ENCODE peak calls at places on chromosomes 12 and 14, in four cellular contexts. R, O, L and I are unnamed samples.

GRCh38 chr14:74593241-74593985 is 18.6 kb downstream of the LTBP2 start:
- DNase-seq in R (no peak), L (no peak), O (peak), I (no peak)

GRCh38 chr12:47237751-47238211 is 158.0 kb upstream of the AMIGO2 start:
- DNase-seq in L (no peak), R (no peak), O (no peak), I (no peak)

GRCh38 chr14:58978336-58978735 is 210.1 kb upstream of the DAAM1 start:
- DNase-seq in L (peak), O (no peak), R (no peak), I (no peak)

GRCh38 chr12:109393437-109394345 is 46.0 kb downstream of the MYO1H start:
- DNase-seq in O (no peak), R (peak), L (no peak), I (peak)

GRCh38 chr14:80310950-80311349 is 99.6 kb upstream of the DIO2 start:
- DNase-seq in L (no peak), R (no peak), O (no peak), I (peak)

GRCh38 chr14:71243697-71244096 is 336.4 kb downstream of the PCNX1 start:
- DNase-seq in R (no peak), L (no peak), O (no peak), I (no peak)

GRCh38 chr12:81078469-81079196 is 754 bp downstream of the ACSS3 start:
- DNase-seq in O (peak), L (no peak), R (no peak), I (peak)

GRCh38 chr12:26116829-26117228 is 8.0 kb downstream of the BHLHE41 start:
- DNase-seq in O (no peak), L (no peak), R (no peak), I (no peak)

GRCh38 chr14:101333335-101334280 is 227.7 kb upstream of the DIO3 start:
- DNase-seq in L (no peak), R (no peak), O (no peak), I (no peak)

GRCh38 chr12:30847259-30847658 is 79.3 kb upstream of the TSPAN11 start:
- DNase-seq in L (no peak), O (no peak), R (no peak), I (peak)

GRCh38 chr14:23307687-23308644 is 1.3 kb downstream of the BCL2L2 start:
- DNase-seq in R (no peak), L (no peak), O (no peak), I (no peak)
- H3K4me3 ChIP-seq in R (peak), L (peak), O (peak), I (peak)

DNA sequence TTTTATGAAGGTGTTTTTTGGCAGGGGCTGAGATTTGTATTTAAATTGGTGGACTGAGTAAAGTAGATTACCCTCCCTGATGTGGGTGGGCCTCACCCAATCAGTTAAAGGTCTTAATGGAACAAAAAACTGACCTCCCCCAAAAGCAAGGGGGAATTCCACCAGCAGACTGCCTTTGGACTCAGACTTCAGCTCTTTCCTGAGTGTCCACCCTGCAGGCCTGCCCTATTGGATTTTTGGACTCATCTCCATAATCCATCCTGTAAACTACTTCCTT is 228.4 kb upstream of the CAND1 start:
- DNase-seq in R (no peak), O (no peak), L (no peak), I (no peak)
- H3K27ac ChIP-seq in R (no peak), O (no peak), L (no peak), I (no peak)

GRCh38 chr12:68631177-68631576 is 20.5 kb downstream of the RAP1B start:
- DNase-seq in R (no peak), O (no peak), L (no peak), I (no peak)

GRCh38 chr12:68632486-68632885 is 21.8 kb downstream of the RAP1B start:
- DNase-seq in R (no peak), O (no peak), L (no peak), I (no peak)

GRCh38 chr12:68630598-68630997 is 19.9 kb downstream of the RAP1B start:
- DNase-seq in R (no peak), L (no peak), O (no peak), I (no peak)

GRCh38 chr12:68636268-68636667 is 25.6 kb downstream of the RAP1B start:
- DNase-seq in L (no peak), R (no peak), O (no peak), I (peak)

DNA sequence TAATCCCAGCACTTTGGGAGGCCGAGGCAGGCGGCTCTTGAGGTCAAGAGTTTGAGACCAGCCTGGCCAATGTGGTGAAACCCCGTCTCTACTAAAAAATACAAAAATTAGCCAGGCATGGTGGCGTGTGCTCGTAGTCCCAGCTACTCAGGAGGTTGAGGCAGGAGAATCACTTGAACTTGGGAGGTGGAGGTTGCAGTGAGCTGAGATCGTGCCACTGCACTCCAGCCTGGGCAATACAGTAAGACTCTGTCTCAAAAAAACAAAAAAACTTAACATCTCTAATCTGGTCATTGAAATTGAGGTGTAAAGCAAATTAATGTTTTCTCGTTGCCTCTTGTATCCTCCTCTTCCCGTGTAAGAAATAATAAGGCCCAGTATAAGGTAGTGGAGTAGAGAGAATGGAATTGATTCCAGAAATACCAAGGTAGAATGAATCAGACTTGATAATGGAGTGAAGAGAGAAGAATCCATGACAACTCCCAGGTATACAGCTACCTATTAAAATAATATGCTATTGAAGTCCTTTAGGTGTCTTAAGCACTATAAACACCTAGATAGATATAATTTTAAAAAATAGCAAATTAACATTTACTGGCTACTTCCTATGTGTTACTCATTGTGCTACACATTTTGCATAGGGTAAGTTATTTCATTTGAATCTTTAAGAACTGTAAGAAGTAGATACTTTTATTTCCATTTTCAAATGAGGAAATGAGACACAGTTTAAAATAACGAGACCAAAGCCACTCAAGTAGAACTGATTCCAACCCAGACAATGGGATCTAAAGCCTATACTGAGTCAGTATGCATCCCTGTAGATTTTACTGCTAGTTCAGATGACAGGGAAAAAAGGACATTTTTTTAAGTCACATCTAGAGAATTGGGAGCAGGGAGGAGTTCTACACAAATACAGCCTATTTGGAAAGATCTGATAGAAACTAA is 23.2 kb downstream of the RAP1B start:
- DNase-seq in R (no peak), L (no peak), O (no peak), I (no peak)
- H3K4me3 ChIP-seq in R (no peak), L (no peak), O (no peak), I (no peak)

GRCh38 chr14:54728700-54729527 is 162.0 kb downstream of the SAMD4A start:
- DNase-seq in O (no peak), L (no peak), R (no peak), I (no peak)

GRCh38 chr14:54727929-54728328 is 161.0 kb downstream of the SAMD4A start:
- DNase-seq in R (no peak), L (no peak), O (no peak), I (no peak)

GRCh38 chr14:54735424-54735823 is 167.2 kb downstream of the GCH1 start:
- DNase-seq in L (no peak), R (no peak), O (no peak), I (no peak)

GRCh38 chr14:54725998-54726397 is 159.1 kb downstream of the SAMD4A start:
- DNase-seq in R (no peak), L (no peak), O (no peak), I (no peak)

DNA sequence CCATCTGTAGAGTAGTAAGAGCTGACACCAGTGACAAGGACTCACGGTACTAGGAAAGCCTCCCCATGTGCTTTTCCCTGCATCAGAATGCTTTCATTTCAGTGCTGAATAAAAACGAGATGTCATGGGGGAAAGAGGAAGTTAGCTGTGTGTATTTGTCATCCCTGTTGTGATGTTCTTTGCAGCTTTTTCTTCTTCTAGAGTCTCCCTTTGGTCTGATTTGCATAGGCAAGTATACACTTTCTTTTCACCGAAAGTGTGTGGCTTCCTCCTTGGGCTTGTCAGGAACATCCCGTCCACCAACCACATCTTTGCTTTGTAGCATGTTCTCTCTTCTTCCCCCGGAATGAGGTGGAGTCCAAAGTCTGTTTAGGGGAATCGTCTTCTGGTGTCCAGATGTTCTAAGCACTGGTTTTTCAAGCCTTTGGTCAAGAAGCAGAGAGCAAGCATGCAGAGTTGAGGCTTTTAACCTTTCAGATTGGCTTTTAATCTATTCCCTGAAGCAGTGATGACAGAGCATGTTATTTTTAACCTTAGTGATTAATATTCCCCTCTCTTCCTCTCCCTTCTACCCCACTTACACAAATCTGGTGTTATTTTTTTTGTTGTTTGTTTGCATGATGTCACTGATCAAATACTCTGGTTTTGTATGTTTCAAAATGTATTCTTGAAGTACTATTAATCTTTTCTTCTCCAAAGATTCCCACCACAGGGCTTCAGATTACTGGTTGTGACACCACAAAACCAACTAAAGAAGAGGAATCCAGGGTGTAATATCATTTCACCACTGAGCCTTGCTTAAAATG is 163.4 kb downstream of the SAMD4A start:
- DNase-seq in L (no peak), R (no peak), O (no peak), I (no peak)
- H3K27ac ChIP-seq in L (peak), R (no peak), O (peak), I (no peak)

GRCh38 chr12:6122211-6122610 is 2.3 kb downstream of the VWF start:
- DNase-seq in L (no peak), R (no peak), O (no peak), I (no peak)

GRCh38 chr12:6120796-6121473 is 3.5 kb downstream of the VWF start:
- DNase-seq in O (no peak), R (no peak), L (no peak), I (no peak)

GRCh38 chr12:6123258-6123657 is 1.2 kb downstream of the VWF start:
- DNase-seq in O (no peak), R (no peak), L (no peak), I (no peak)

GRCh38 chr12:6118891-6119568 is 5.4 kb downstream of the VWF start:
- DNase-seq in O (no peak), R (no peak), L (no peak), I (no peak)

DNA sequence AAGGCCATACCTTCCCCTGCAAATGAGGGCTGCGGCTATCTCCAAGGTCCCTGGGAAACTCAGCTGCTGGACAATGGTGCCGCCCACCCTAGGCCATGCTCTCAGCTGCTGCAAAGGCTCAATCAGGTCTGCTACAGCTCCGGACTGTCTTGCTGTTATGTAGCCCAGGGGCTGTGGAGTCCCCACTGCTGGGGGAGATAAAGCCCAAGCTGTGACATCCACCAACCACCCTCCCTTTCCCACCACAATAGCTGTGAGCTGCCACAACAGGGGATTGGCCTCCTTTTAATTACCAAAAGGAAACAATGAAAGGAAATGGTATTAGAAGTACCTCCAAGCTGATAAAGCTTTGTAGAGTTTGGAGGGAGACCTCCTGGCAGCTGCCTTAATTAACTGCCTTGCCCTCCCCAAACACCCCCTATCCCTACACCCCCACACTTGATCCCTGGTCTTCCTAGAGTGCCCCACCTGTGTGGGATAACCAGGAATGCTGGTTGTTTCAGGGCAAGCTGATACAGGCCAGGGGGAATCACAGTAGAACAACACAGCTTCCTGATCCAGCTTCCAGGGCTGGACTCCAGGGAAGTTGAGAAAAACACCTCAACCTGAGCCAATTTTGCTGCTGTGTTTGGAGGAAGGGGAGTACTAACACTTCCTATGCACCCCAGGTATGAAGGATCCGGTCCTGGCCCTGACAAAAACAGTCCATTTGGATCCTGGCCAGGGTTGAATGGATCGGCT is at the start of gene VWF:
- DNase-seq in R (no peak), O (no peak), L (no peak), I (peak)
- H3K4me3 ChIP-seq in R (peak), O (peak), L (peak), I (no peak)

DNA sequence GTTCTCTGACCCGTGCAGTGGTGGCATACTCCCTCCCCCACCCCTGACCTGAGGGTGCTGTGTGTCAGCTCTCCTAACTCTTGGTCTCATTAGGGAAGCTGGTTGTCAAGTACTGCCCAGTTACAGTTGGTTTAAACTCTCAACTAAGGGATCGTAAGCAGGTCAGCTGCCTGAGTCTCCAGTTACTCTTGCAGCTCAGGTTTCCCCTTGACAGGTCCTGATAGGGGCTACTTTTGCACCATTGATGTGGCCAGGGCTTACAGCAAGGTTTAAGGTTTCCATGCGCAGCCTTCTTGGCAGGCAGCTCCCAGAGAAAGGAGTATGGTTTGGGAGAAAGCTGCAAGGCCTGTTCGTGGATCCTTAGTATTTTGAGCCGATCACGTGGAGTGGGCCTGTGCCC is 74.5 kb downstream of the ETV6 start:
- DNase-seq in R (no peak), O (no peak), L (no peak), I (peak)
- H3K27ac ChIP-seq in R (no peak), O (no peak), L (peak), I (no peak)